ENCODE peak calls at places on chromosomes 11 and 22, in seven cellular contexts. One of them, this sample, is unnamed. For H3K4me1 and H3K9me3, the result is how much of the 10 kb centered on the place peaks cover.

GRCh38 chr11:102046841-102047240 is 396 bp upstream of the CFAP300 start:
- DNase-seq in effector memory CD4-positive, alpha-beta T cell: no peak
- DNase-seq in neural progenitor cell: no peak
- DNase-seq in thoracic aorta: no peak
- DNase-seq in lower lobe of right lung: no peak
- DNase-seq in GM12878: no peak
- DNase-seq in cardiac muscle cell: no peak
- DNase-seq in this sample: no peak

GRCh38 chr11:72354356-72355115 is 79.8 kb downstream of the CLPB start:
- DNase-seq in effector memory CD4-positive, alpha-beta T cell: no peak
- DNase-seq in neural progenitor cell: no peak
- DNase-seq in thoracic aorta: no peak
- DNase-seq in lower lobe of right lung: no peak
- DNase-seq in GM12878: no peak
- DNase-seq in cardiac muscle cell: no peak
- DNase-seq in this sample: no peak

GRCh38 chr11:29293825-29294224 is 723.0 kb downstream of the KCNA4 start:
- DNase-seq in effector memory CD4-positive, alpha-beta T cell: no peak
- DNase-seq in neural progenitor cell: no peak
- DNase-seq in thoracic aorta: no peak
- DNase-seq in lower lobe of right lung: no peak
- DNase-seq in GM12878: peak
- DNase-seq in cardiac muscle cell: peak
- DNase-seq in this sample: no peak

GRCh38 chr11:122717264-122717867 is 61.8 kb downstream of the UBASH3B start:
- DNase-seq in effector memory CD4-positive, alpha-beta T cell: no peak
- DNase-seq in neural progenitor cell: no peak
- DNase-seq in thoracic aorta: no peak
- DNase-seq in lower lobe of right lung: peak
- DNase-seq in GM12878: peak
- DNase-seq in cardiac muscle cell: no peak
- DNase-seq in this sample: peak

GRCh38 chr22:45164217-45165123 is 745 bp downstream of the NUP50 start:
- DNase-seq in effector memory CD4-positive, alpha-beta T cell: no peak
- DNase-seq in neural progenitor cell: peak
- DNase-seq in thoracic aorta: no peak
- DNase-seq in lower lobe of right lung: peak
- DNase-seq in GM12878: no peak
- DNase-seq in cardiac muscle cell: peak
- DNase-seq in this sample: peak

GRCh38 chr11:24516658-24517057 is 19.8 kb downstream of the LUZP2 start:
- DNase-seq in effector memory CD4-positive, alpha-beta T cell: no peak
- DNase-seq in neural progenitor cell: no peak
- DNase-seq in thoracic aorta: no peak
- DNase-seq in lower lobe of right lung: no peak
- DNase-seq in GM12878: no peak
- DNase-seq in cardiac muscle cell: no peak
- DNase-seq in this sample: no peak

GRCh38 chr22:36332623-36333331 is 55.0 kb downstream of the MYH9 start:
- DNase-seq in effector memory CD4-positive, alpha-beta T cell: peak
- DNase-seq in neural progenitor cell: no peak
- DNase-seq in thoracic aorta: no peak
- DNase-seq in lower lobe of right lung: peak
- DNase-seq in GM12878: peak
- DNase-seq in cardiac muscle cell: peak
- DNase-seq in this sample: peak

GRCh38 chr22:36927671-36928070 is 14.2 kb downstream of the CSF2RB start:
- DNase-seq in effector memory CD4-positive, alpha-beta T cell: no peak
- DNase-seq in neural progenitor cell: no peak
- DNase-seq in thoracic aorta: no peak
- DNase-seq in lower lobe of right lung: no peak
- DNase-seq in GM12878: no peak
- DNase-seq in cardiac muscle cell: no peak
- DNase-seq in this sample: no peak

GRCh38 chr22:22342697-22343602 is 98.4 kb downstream of the VPREB1 start:
- DNase-seq in effector memory CD4-positive, alpha-beta T cell: peak
- DNase-seq in neural progenitor cell: peak
- DNase-seq in thoracic aorta: no peak
- DNase-seq in lower lobe of right lung: peak
- DNase-seq in GM12878: no peak
- DNase-seq in cardiac muscle cell: peak
- DNase-seq in this sample: peak

GRCh38 chr22:46622081-46622521 is 1.9 kb downstream of the GRAMD4 start:
- DNase-seq in effector memory CD4-positive, alpha-beta T cell: no peak
- DNase-seq in neural progenitor cell: no peak
- DNase-seq in thoracic aorta: no peak
- DNase-seq in lower lobe of right lung: peak
- DNase-seq in GM12878: no peak
- DNase-seq in cardiac muscle cell: no peak
- DNase-seq in this sample: no peak

GRCh38 chr22:30932661-30933060 is 35.9 kb downstream of the MORC2 start:
- DNase-seq in effector memory CD4-positive, alpha-beta T cell: no peak
- DNase-seq in neural progenitor cell: no peak
- DNase-seq in thoracic aorta: no peak
- DNase-seq in lower lobe of right lung: no peak
- DNase-seq in GM12878: no peak
- DNase-seq in cardiac muscle cell: no peak
- DNase-seq in this sample: no peak

GRCh38 chr11:35389897-35390462 is 29.4 kb downstream of the SLC1A2 start:
- DNase-seq in effector memory CD4-positive, alpha-beta T cell: no peak
- DNase-seq in neural progenitor cell: no peak
- DNase-seq in thoracic aorta: no peak
- DNase-seq in lower lobe of right lung: no peak
- DNase-seq in GM12878: peak
- DNase-seq in cardiac muscle cell: no peak
- DNase-seq in this sample: no peak

GRCh38 chr11:8268530-8269461 is 5.1 kb upstream of the LMO1 start:
- DNase-seq in effector memory CD4-positive, alpha-beta T cell: no peak
- DNase-seq in neural progenitor cell: peak
- DNase-seq in thoracic aorta: no peak
- DNase-seq in lower lobe of right lung: peak
- DNase-seq in GM12878: no peak
- DNase-seq in cardiac muscle cell: peak
- DNase-seq in this sample: no peak
- H3K4me3 ChIP-seq in effector memory CD4-positive, alpha-beta T cell: peak
- H3K4me3 ChIP-seq in neural progenitor cell: peak
- H3K4me3 ChIP-seq in thoracic aorta: peak
- H3K4me3 ChIP-seq in lower lobe of right lung: peak
- H3K4me3 ChIP-seq in GM12878: peak
- H3K4me3 ChIP-seq in cardiac muscle cell: peak
- H3K4me3 ChIP-seq in this sample: no peak

DNA sequence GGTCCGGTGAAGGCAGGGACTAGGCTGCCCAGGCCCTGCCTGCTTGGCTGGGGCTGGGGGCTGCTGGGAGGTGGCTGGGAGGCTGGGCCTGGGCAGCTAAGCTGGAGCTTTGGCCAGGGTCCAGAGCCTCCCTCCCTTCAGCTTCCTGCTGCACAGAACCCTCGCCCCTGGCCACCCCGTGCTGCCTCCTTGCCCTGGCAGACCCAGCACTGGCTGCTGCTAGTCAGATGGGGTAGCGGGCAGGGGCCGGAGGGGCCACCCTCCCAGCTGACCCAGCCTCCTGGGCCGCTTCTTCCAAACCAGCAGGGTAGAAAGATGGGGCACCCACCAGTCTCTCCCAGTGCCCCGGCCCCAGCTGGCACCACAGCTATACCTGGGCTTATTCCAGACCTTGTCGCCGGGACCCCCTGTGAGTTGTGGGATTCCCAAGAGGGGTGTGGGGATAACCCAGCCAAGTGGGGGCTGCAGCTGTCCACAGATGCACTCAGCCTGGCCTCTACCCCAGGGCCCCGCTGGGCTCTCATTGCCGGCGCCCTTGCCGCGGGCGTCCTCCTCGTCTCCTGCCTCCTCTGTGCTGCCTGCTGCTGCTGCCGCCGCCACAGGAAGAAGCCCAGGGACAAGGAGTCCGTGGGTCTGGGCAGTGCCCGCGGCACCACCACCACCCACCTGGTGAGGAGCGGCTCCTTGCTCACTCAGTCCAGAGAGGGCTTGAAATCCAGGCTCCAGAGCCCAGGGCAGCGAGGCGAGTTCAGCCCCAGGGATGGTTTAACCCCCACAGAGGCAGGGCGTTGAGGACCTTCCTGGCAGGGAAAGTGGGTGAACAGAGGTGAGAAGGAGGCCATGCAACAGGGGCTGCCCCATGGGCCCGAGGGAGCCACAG is at the start of gene SYT8:
- DNase-seq in effector memory CD4-positive, alpha-beta T cell: no peak
- DNase-seq in neural progenitor cell: no peak
- DNase-seq in thoracic aorta: no peak
- DNase-seq in lower lobe of right lung: peak
- DNase-seq in GM12878: no peak
- DNase-seq in cardiac muscle cell: no peak
- DNase-seq in this sample: no peak
- H3K4me1 ChIP-seq in effector memory CD4-positive, alpha-beta T cell: under half
- H3K4me1 ChIP-seq in neural progenitor cell: under half
- H3K4me1 ChIP-seq in thoracic aorta: under half
- H3K4me1 ChIP-seq in lower lobe of right lung: half or more
- H3K4me1 ChIP-seq in GM12878: under half
- H3K4me1 ChIP-seq in cardiac muscle cell: under half
- H3K4me1 ChIP-seq in this sample: under half

GRCh38 chr22:48530666-48531065 is 1297.0 kb downstream of the BRD1 start:
- DNase-seq in effector memory CD4-positive, alpha-beta T cell: no peak
- DNase-seq in neural progenitor cell: no peak
- DNase-seq in thoracic aorta: no peak
- DNase-seq in lower lobe of right lung: no peak
- DNase-seq in GM12878: no peak
- DNase-seq in cardiac muscle cell: no peak
- DNase-seq in this sample: no peak
- H3K9me3 ChIP-seq in effector memory CD4-positive, alpha-beta T cell: under half
- H3K9me3 ChIP-seq in neural progenitor cell: under half
- H3K9me3 ChIP-seq in thoracic aorta: under half
- H3K9me3 ChIP-seq in lower lobe of right lung: under half
- H3K9me3 ChIP-seq in GM12878: under half
- H3K9me3 ChIP-seq in cardiac muscle cell: under half
- H3K9me3 ChIP-seq in this sample: under half

GRCh38 chr11:62077136-62077535 is 46.7 kb upstream of the INCENP start:
- DNase-seq in effector memory CD4-positive, alpha-beta T cell: no peak
- DNase-seq in neural progenitor cell: no peak
- DNase-seq in thoracic aorta: no peak
- DNase-seq in lower lobe of right lung: no peak
- DNase-seq in GM12878: no peak
- DNase-seq in cardiac muscle cell: no peak
- DNase-seq in this sample: no peak

GRCh38 chr11:62087694-62088093 is 36.1 kb upstream of the INCENP start:
- DNase-seq in effector memory CD4-positive, alpha-beta T cell: no peak
- DNase-seq in neural progenitor cell: no peak
- DNase-seq in thoracic aorta: no peak
- DNase-seq in lower lobe of right lung: no peak
- DNase-seq in GM12878: no peak
- DNase-seq in cardiac muscle cell: no peak
- DNase-seq in this sample: no peak

GRCh38 chr11:62081378-62082291 is 42.2 kb upstream of the INCENP start:
- DNase-seq in effector memory CD4-positive, alpha-beta T cell: peak
- DNase-seq in neural progenitor cell: peak
- DNase-seq in thoracic aorta: peak
- DNase-seq in lower lobe of right lung: peak
- DNase-seq in GM12878: peak
- DNase-seq in cardiac muscle cell: peak
- DNase-seq in this sample: peak

DNA sequence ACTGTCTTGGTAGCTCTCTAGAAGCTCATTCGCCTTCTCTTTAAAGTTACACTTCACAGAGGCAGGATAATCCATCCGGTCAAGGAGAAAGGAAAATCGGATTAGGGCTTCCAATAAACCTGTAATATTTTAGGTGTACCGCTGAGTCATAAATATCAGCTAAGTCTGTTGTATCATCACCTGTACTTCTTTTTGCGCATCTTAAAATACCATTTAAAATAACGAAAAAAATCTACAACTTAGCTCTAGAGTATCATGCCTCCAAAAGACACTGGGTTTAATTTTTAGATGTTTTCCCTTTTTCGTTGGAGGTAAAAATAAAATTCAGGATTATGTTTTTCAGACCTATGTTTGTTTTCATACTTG is 41.5 kb upstream of the INCENP start:
- DNase-seq in effector memory CD4-positive, alpha-beta T cell: no peak
- DNase-seq in neural progenitor cell: no peak
- DNase-seq in thoracic aorta: no peak
- DNase-seq in lower lobe of right lung: no peak
- DNase-seq in GM12878: no peak
- DNase-seq in cardiac muscle cell: no peak
- DNase-seq in this sample: no peak
- H3K4me3 ChIP-seq in effector memory CD4-positive, alpha-beta T cell: no peak
- H3K4me3 ChIP-seq in neural progenitor cell: no peak
- H3K4me3 ChIP-seq in thoracic aorta: no peak
- H3K4me3 ChIP-seq in lower lobe of right lung: no peak
- H3K4me3 ChIP-seq in GM12878: no peak
- H3K4me3 ChIP-seq in cardiac muscle cell: no peak
- H3K4me3 ChIP-seq in this sample: no peak

DNA sequence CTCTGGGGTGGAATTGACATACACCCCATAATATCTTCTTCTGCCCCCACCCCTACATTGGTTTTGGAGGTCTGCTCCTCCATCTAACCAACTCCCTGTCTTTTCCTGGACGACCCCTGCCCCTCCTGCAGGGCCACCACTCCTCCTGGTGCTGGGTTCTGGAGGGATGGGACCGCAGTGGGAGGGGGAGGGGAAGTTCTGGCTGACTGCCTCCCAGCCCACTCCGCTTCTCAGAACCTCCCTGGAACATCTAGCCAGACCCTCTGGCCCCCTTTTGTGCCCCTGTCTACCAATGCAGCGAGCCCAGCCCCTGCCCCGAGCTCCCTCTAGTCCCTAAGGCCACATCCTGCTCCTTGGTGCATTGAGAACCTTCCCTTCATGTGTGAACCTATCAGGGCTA is 1.2 kb downstream of the MYRF start:
- DNase-seq in effector memory CD4-positive, alpha-beta T cell: no peak
- DNase-seq in neural progenitor cell: no peak
- DNase-seq in thoracic aorta: no peak
- DNase-seq in lower lobe of right lung: no peak
- DNase-seq in GM12878: no peak
- DNase-seq in cardiac muscle cell: no peak
- DNase-seq in this sample: no peak
- H3K4me1 ChIP-seq in effector memory CD4-positive, alpha-beta T cell: under half
- H3K4me1 ChIP-seq in neural progenitor cell: under half
- H3K4me1 ChIP-seq in thoracic aorta: under half
- H3K4me1 ChIP-seq in lower lobe of right lung: under half
- H3K4me1 ChIP-seq in GM12878: under half
- H3K4me1 ChIP-seq in cardiac muscle cell: under half
- H3K4me1 ChIP-seq in this sample: under half

GRCh38 chr11:98155696-98156095 is 865.1 kb upstream of the CNTN5 start:
- DNase-seq in effector memory CD4-positive, alpha-beta T cell: no peak
- DNase-seq in neural progenitor cell: no peak
- DNase-seq in thoracic aorta: no peak
- DNase-seq in lower lobe of right lung: no peak
- DNase-seq in GM12878: no peak
- DNase-seq in cardiac muscle cell: peak
- DNase-seq in this sample: no peak

DNA sequence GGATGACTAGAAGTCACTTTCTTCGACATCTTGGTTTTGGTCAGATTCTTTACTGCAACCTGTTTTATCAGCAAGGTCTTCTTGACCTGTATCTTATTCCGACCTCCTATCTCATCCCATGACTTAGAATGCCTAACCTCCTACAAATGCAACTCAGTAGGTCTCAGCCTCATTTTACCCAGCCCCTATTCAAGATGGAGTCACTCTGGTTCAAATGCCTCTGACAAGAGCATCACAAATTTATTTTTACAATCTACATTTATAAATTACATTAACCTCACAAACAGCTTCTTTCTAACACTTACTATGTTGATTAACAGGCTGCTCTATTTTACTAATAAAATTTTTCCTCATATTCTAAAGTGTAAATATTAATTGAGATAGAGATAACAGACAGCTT is 867.0 kb upstream of the CNTN5 start:
- DNase-seq in effector memory CD4-positive, alpha-beta T cell: no peak
- DNase-seq in neural progenitor cell: no peak
- DNase-seq in thoracic aorta: no peak
- DNase-seq in lower lobe of right lung: no peak
- DNase-seq in GM12878: no peak
- DNase-seq in cardiac muscle cell: no peak
- DNase-seq in this sample: no peak
- H3K9me3 ChIP-seq in effector memory CD4-positive, alpha-beta T cell: under half
- H3K9me3 ChIP-seq in neural progenitor cell: under half
- H3K9me3 ChIP-seq in thoracic aorta: under half
- H3K9me3 ChIP-seq in lower lobe of right lung: under half
- H3K9me3 ChIP-seq in GM12878: under half
- H3K9me3 ChIP-seq in cardiac muscle cell: under half
- H3K9me3 ChIP-seq in this sample: under half

This sample was measured in CD8-positive, alpha-beta memory T cell.